ENCODE peak calls at places on chromosome 4, in eight cellular contexts. M is effector memory CD4-positive, alpha-beta T cell; W is adipocyte; K is fibroblast of mammary gland; S is aorta; C is left lung; L is astrocyte of the cerebellum; F is NCI-H748 treated with DMSO at 0.1 percent for 48 hours. T is an unnamed sample.

GRCh38 chr4:188841523-188841922 is 702.3 kb downstream of the TRIML1 start:
- DNase-seq in M (no peak), W (no peak), K (no peak), S (no peak), C (no peak), L (no peak), F (no peak), T (no peak)

GRCh38 chr4:98260047-98260578 is 1.1 kb upstream of the RAP1GDS1 start:
- DNase-seq in M (no peak), W (peak), K (peak), S (peak), C (no peak), L (no peak), F (peak), T (peak)

GRCh38 chr4:40897557-40898203 is 147.9 kb downstream of the NSUN7 start:
- DNase-seq in M (no peak), W (peak), K (peak), S (peak), C (peak), L (no peak), F (peak), T (peak)

GRCh38 chr4:6750302-6751221 is 32.0 kb upstream of the KIAA0232 start:
- DNase-seq in M (no peak), W (no peak), K (no peak), S (no peak), C (no peak), L (no peak), F (no peak), T (no peak)

GRCh38 chr4:25723409-25723808 is 67.8 kb downstream of the SLC34A2 start:
- DNase-seq in M (no peak), W (peak), K (no peak), S (no peak), C (no peak), L (peak), F (no peak), T (no peak)

GRCh38 chr4:181289203-181289602 is 954.0 kb upstream of the TENM3 start:
- DNase-seq in M (no peak), W (no peak), K (no peak), S (no peak), C (no peak), L (no peak), F (peak), T (peak)

GRCh38 chr4:99945718-99946345 is 586 bp downstream of the DNAJB14 start:
- DNase-seq in M (no peak), W (peak), K (peak), S (peak), C (peak), L (no peak), F (no peak), T (peak)

GRCh38 chr4:79445371-79445781 is 37.3 kb upstream of the GK2 start:
- DNase-seq in M (no peak), W (peak), K (no peak), S (no peak), C (no peak), L (no peak), F (peak), T (peak)

GRCh38 chr4:25818293-25819240 is 44.2 kb downstream of the SEL1L3 start:
- DNase-seq in M (no peak), W (peak), K (peak), S (no peak), C (no peak), L (no peak), F (no peak), T (no peak)

GRCh38 chr4:71064521-71064920 is 71.1 kb downstream of the DCK start:
- DNase-seq in M (no peak), W (no peak), K (no peak), S (no peak), C (no peak), L (no peak), F (no peak), T (no peak)

GRCh38 chr4:5524900-5525299 is 183.5 kb downstream of the EVC2 start:
- DNase-seq in M (no peak), W (peak), K (peak), S (no peak), C (no peak), L (peak), F (no peak), T (peak)

GRCh38 chr4:161714022-161714751 is 449.6 kb downstream of the FSTL5 start:
- DNase-seq in M (no peak), W (peak), K (peak), S (no peak), C (no peak), L (peak), F (no peak), T (no peak)

GRCh38 chr4:81512371-81512770 is 40.7 kb upstream of the RASGEF1B start:
- DNase-seq in M (no peak), W (no peak), K (no peak), S (no peak), C (no peak), L (no peak), F (no peak), T (no peak)

GRCh38 chr4:168558587-168558986 is 61.7 kb downstream of the PALLD start:
- DNase-seq in M (no peak), W (no peak), K (peak), S (no peak), C (no peak), L (no peak), F (no peak), T (no peak)

GRCh38 chr4:137032242-137032641 is 500.1 kb downstream of the PCDH18 start:
- DNase-seq in M (no peak), W (no peak), K (peak), S (no peak), C (no peak), L (peak), F (peak), T (no peak)

GRCh38 chr4:38266616-38267015 is 306.4 kb downstream of the PTTG2 start:
- DNase-seq in M (no peak), W (peak), K (peak), S (no peak), C (no peak), L (no peak), F (no peak), T (peak)

GRCh38 chr4:98491862-98492554 is 166.4 kb downstream of the TSPAN5 start:
- DNase-seq in M (no peak), W (peak), K (peak), S (no peak), C (no peak), L (peak), F (no peak), T (no peak)

GRCh38 chr4:176054942-176055341 is 10.7 kb upstream of the WDR17 start:
- DNase-seq in M (no peak), W (peak), K (peak), S (no peak), C (no peak), L (no peak), F (no peak), T (no peak)

GRCh38 chr4:179867300-179867878 is 2375.8 kb upstream of the TENM3 start:
- DNase-seq in M (no peak), W (peak), K (peak), S (no peak), C (no peak), L (no peak), F (peak), T (peak)

GRCh38 chr4:5541154-5541553 is 167.2 kb downstream of the EVC2 start:
- DNase-seq in M (no peak), W (no peak), K (no peak), S (no peak), C (no peak), L (no peak), F (no peak), T (no peak)

GRCh38 chr4:19030536-19030935 is 1009.0 kb upstream of the LCORL start:
- DNase-seq in M (no peak), W (no peak), K (no peak), S (no peak), C (no peak), L (no peak), F (no peak), T (peak)

GRCh38 chr4:145170209-145170608 is 10.2 kb downstream of the OTUD4 start:
- DNase-seq in M (no peak), W (no peak), K (no peak), S (no peak), C (no peak), L (no peak), F (no peak), T (no peak)

GRCh38 chr4:30716158-30716557 is 4.0 kb upstream of the PCDH7 start:
- DNase-seq in M (no peak), W (peak), K (peak), S (no peak), C (no peak), L (no peak), F (peak), T (peak)

GRCh38 chr4:82851902-82852750 is 38.8 kb downstream of the SEC31A start:
- DNase-seq in M (no peak), W (peak), K (peak), S (no peak), C (no peak), L (peak), F (peak), T (peak)

GRCh38 chr4:115187136-115187535 is 73.7 kb upstream of the NDST4 start:
- DNase-seq in M (no peak), W (peak), K (peak), S (no peak), C (no peak), L (no peak), F (no peak), T (no peak)

GRCh38 chr4:4950891-4951290 is 68.4 kb downstream of the CYTL1 start:
- DNase-seq in M (no peak), W (no peak), K (no peak), S (no peak), C (peak), L (no peak), F (no peak), T (no peak)

T was measured in left kidney.